ENCODE peak calls at places on chromosomes 1 and 21, in ten cellular contexts. E, T, D, Q, M, L, I, R, W and C are unnamed samples.

GRCh38 chr1:241635556-241636179 is 4.5 kb downstream of the CHML start:
- DNase-seq in E (no peak), T (no peak), D (no peak), Q (no peak), M (no peak), L (no peak), I (no peak), R (no peak), W (no peak), C (no peak)

GRCh38 chr1:109983380-109984189 is 980 bp upstream of the AHCYL1 start:
- DNase-seq in E (no peak), T (no peak), D (no peak), Q (peak), M (no peak), L (no peak), I (no peak), R (no peak), W (no peak), C (no peak)

GRCh38 chr1:3998086-3998485 is 98.0 kb upstream of the C1orf174 start:
- DNase-seq in E (peak), T (no peak), D (no peak), Q (no peak), M (no peak), L (no peak), I (no peak), R (no peak), W (no peak), C (no peak)

GRCh38 chr1:218642033-218642954 is 297.2 kb downstream of the TGFB2 start:
- DNase-seq in E (no peak), T (no peak), D (no peak), Q (peak), M (no peak), L (no peak), I (no peak), R (no peak), W (no peak), C (no peak)

GRCh38 chr1:222815367-222815765 is 527 bp downstream of the DISP1 start:
- DNase-seq in E (no peak), T (no peak), D (peak), Q (no peak), M (no peak), L (no peak), I (peak), R (no peak), W (peak), C (no peak)

GRCh38 chr1:33949570-33949969 is 85.7 kb downstream of the HMGB4 start:
- DNase-seq in E (no peak), T (no peak), D (no peak), Q (no peak), M (no peak), L (no peak), I (no peak), R (no peak), W (no peak), C (no peak)

GRCh38 chr1:159937014-159937750 is 8.2 kb downstream of the IGSF9 start:
- DNase-seq in E (no peak), T (no peak), D (no peak), Q (no peak), M (no peak), L (no peak), I (no peak), R (no peak), W (no peak), C (no peak)

GRCh38 chr1:232786845-232787455 is 18.3 kb upstream of the MAP10 start:
- DNase-seq in E (no peak), T (no peak), D (no peak), Q (no peak), M (no peak), L (no peak), I (no peak), R (no peak), W (no peak), C (no peak)

GRCh38 chr21:36532769-36533467 is 53.0 kb upstream of the CLDN14 start:
- DNase-seq in E (no peak), T (no peak), D (no peak), Q (no peak), M (no peak), L (no peak), I (no peak), R (no peak), W (no peak), C (no peak)

GRCh38 chr1:14142397-14143095 is 442.6 kb downstream of the PRDM2 start:
- DNase-seq in E (no peak), T (no peak), D (no peak), Q (peak), M (peak), L (no peak), I (no peak), R (no peak), W (no peak), C (no peak)

GRCh38 chr1:204670152-204670927 is 15.2 kb downstream of the LRRN2 start:
- DNase-seq in E (no peak), T (no peak), D (no peak), Q (peak), M (no peak), L (no peak), I (no peak), R (peak), W (no peak), C (no peak)

GRCh38 chr1:178502856-178503255 is 6.1 kb upstream of the CLEC20A start:
- DNase-seq in E (no peak), T (no peak), D (no peak), Q (no peak), M (no peak), L (no peak), I (no peak), R (peak), W (no peak), C (no peak)

GRCh38 chr1:913491-914252 is 10.1 kb upstream of the SAMD11 start:
- DNase-seq in E (no peak), T (peak), D (no peak), Q (no peak), M (no peak), L (no peak), I (no peak), R (no peak), W (no peak), C (peak)

GRCh38 chr1:84255586-84255985 is 45.9 kb upstream of the SAMD13 start:
- DNase-seq in E (no peak), T (no peak), D (no peak), Q (no peak), M (no peak), L (no peak), I (no peak), R (no peak), W (no peak), C (no peak)

GRCh38 chr1:198656500-198656932 is 17.7 kb downstream of the PTPRC start:
- DNase-seq in E (no peak), T (peak), D (peak), Q (peak), M (no peak), L (no peak), I (no peak), R (peak), W (peak), C (no peak)

GRCh38 chr1:200072636-200073285 is 45.3 kb downstream of the NR5A2 start:
- DNase-seq in E (no peak), T (no peak), D (no peak), Q (no peak), M (no peak), L (no peak), I (no peak), R (no peak), W (no peak), C (no peak)

GRCh38 chr1:150876111-150876434 is 326 bp downstream of the ARNT start:
- DNase-seq in E (peak), T (no peak), D (peak), Q (peak), M (peak), L (no peak), I (no peak), R (no peak), W (no peak), C (no peak)

GRCh38 chr1:33050221-33051076 is 13.8 kb upstream of the AK2 start:
- DNase-seq in E (peak), T (no peak), D (no peak), Q (peak), M (no peak), L (peak), I (peak), R (no peak), W (no peak), C (no peak)

GRCh38 chr1:15952317-15953258 is 23.3 kb downstream of the ZBTB17 start:
- DNase-seq in E (peak), T (no peak), D (no peak), Q (peak), M (no peak), L (peak), I (peak), R (peak), W (no peak), C (no peak)

GRCh38 chr1:58155418-58156123 is 391.0 kb downstream of the OMA1 start:
- DNase-seq in E (peak), T (no peak), D (peak), Q (peak), M (no peak), L (no peak), I (peak), R (no peak), W (no peak), C (peak)

GRCh38 chr1:12071892-12072291 is 8.8 kb downstream of the TNFRSF8 start:
- DNase-seq in E (no peak), T (no peak), D (no peak), Q (no peak), M (no peak), L (no peak), I (no peak), R (no peak), W (no peak), C (no peak)

GRCh38 chr1:185821612-185822385 is 87.6 kb downstream of the HMCN1 start:
- DNase-seq in E (no peak), T (no peak), D (no peak), Q (no peak), M (no peak), L (no peak), I (no peak), R (no peak), W (no peak), C (no peak)

GRCh38 chr21:45386728-45387371 is 18.1 kb upstream of the COL18A1 start:
- DNase-seq in E (peak), T (peak), D (peak), Q (peak), M (peak), L (no peak), I (peak), R (peak), W (no peak), C (peak)

GRCh38 chr1:214418380-214418779 is 133.0 kb downstream of the PTPN14 start:
- DNase-seq in E (no peak), T (no peak), D (no peak), Q (peak), M (no peak), L (no peak), I (no peak), R (no peak), W (no peak), C (no peak)

GRCh38 chr1:109503935-109504334 is 5.6 kb downstream of the AMIGO1 start:
- DNase-seq in E (no peak), T (no peak), D (no peak), Q (no peak), M (no peak), L (no peak), I (no peak), R (no peak), W (no peak), C (no peak)

GRCh38 chr1:72202761-72203160 is 79.6 kb downstream of the NEGR1 start:
- DNase-seq in E (no peak), T (no peak), D (no peak), Q (no peak), M (no peak), L (no peak), I (no peak), R (no peak), W (no peak), C (no peak)

GRCh38 chr1:184975208-184975875 is 1.0 kb upstream of the NIBAN1 start:
- DNase-seq in E (no peak), T (peak), D (no peak), Q (no peak), M (no peak), L (no peak), I (no peak), R (no peak), W (no peak), C (no peak)

GRCh38 chr21:36615274-36615964 is 83.5 kb upstream of the SIM2 start:
- DNase-seq in E (no peak), T (no peak), D (no peak), Q (no peak), M (no peak), L (no peak), I (peak), R (no peak), W (no peak), C (no peak)

GRCh38 chr1:156225677-156226014 is 12.8 kb downstream of the PMF1 start:
- DNase-seq in E (no peak), T (no peak), D (no peak), Q (no peak), M (no peak), L (no peak), I (no peak), R (no peak), W (no peak), C (no peak)
- TF ChIP-seq CTCF in E (no peak), T (no peak), D (no peak), Q (no peak), M (no peak), L (no peak), I (peak), R (no peak), W (no peak), C (no peak)

GRCh38 chr1:229884765-229885164 is 182.3 kb upstream of the GALNT2 start:
- DNase-seq in E (no peak), T (peak), D (no peak), Q (no peak), M (no peak), L (no peak), I (no peak), R (no peak), W (no peak), C (no peak)
- TF ChIP-seq CTCF in E (peak), T (peak), D (no peak), Q (no peak), M (no peak), L (no peak), I (no peak), R (no peak), W (no peak), C (no peak)

GRCh38 chr1:51444096-51444495 is 75.0 kb downstream of the EPS15 start:
- DNase-seq in E (no peak), T (no peak), D (no peak), Q (no peak), M (no peak), L (no peak), I (no peak), R (no peak), W (no peak), C (no peak)
- TF ChIP-seq CTCF in E (no peak), T (no peak), D (no peak), Q (no peak), M (no peak), L (no peak), I (no peak), R (no peak), W (no peak), C (no peak)

GRCh38 chr1:112714313-112715263 is 544 bp downstream of the PPM1J start:
- DNase-seq in E (no peak), T (peak), D (no peak), Q (no peak), M (no peak), L (no peak), I (no peak), R (no peak), W (no peak), C (peak)
- TF ChIP-seq CTCF in E (peak), T (no peak), D (no peak), Q (no peak), M (no peak), L (peak), I (no peak), R (no peak), W (no peak), C (no peak)

GRCh38 chr1:192311281-192311680 is 5.5 kb upstream of the RGS21 start:
- DNase-seq in E (no peak), T (no peak), D (no peak), Q (peak), M (peak), L (peak), I (peak), R (no peak), W (no peak), C (no peak)
- TF ChIP-seq CTCF in E (peak), T (peak), D (no peak), Q (peak), M (peak), L (peak), I (peak), R (no peak), W (no peak), C (no peak)